ENCODE peak calls at places on chromosome 20, in four cellular contexts. Y, K, H and D are unnamed samples.

GRCh38 chr20:50834599-50835005 is 39.7 kb downstream of the BCAS4 start:
- DNase-seq in Y (peak), K (no peak), H (no peak), D (no peak)

GRCh38 chr20:32970115-32970972 is 33.9 kb downstream of the SUN5 start:
- DNase-seq in Y (no peak), K (no peak), H (no peak), D (no peak)

GRCh38 chr20:41065716-41066115 is 37.1 kb downstream of the TOP1 start:
- DNase-seq in Y (no peak), K (no peak), H (no peak), D (no peak)

GRCh38 chr20:16801919-16802651 is 53.9 kb downstream of the OTOR start:
- DNase-seq in Y (peak), K (peak), H (peak), D (peak)

GRCh38 chr20:58389324-58389967 is 417 bp downstream of the VAPB start:
- DNase-seq in Y (peak), K (no peak), H (peak), D (peak)

GRCh38 chr20:1345030-1345755 is 16.3 kb upstream of the SDCBP2 start:
- DNase-seq in Y (no peak), K (no peak), H (no peak), D (no peak)

GRCh38 chr20:62660216-62660615 is 17.9 kb downstream of the SLCO4A1 start:
- DNase-seq in Y (no peak), K (no peak), H (no peak), D (no peak)

GRCh38 chr20:47380481-47380880 is 24.0 kb upstream of the ZMYND8 start:
- DNase-seq in Y (peak), K (no peak), H (no peak), D (no peak)

GRCh38 chr20:58930496-58930895 is 50.6 kb upstream of the NELFCD start:
- DNase-seq in Y (no peak), K (no peak), H (no peak), D (no peak)

GRCh38 chr20:24952376-24953203 is 3.5 kb downstream of the CST7 start:
- DNase-seq in Y (no peak), K (no peak), H (no peak), D (no peak)

GRCh38 chr20:58228103-58228483 is 360 bp downstream of the ANKRD60 start:
- DNase-seq in Y (no peak), K (no peak), H (no peak), D (no peak)